ENCODE peak calls at places on chromosomes 4 and X, in four cellular contexts. One of them, this sample, is unnamed.

GRCh38 chr4:25474690-25475089 is 97.6 kb downstream of the ANAPC4 start:
- DNase-seq in stimulated activated CD4-positive, alpha-beta T cell treated with anti-CD3 and anti-CD28 coated beads, Interleukin-15, amount 100 ng/mL, for 1 hour: no peak
- DNase-seq in HCEC 1CT: no peak
- DNase-seq in posterior vena cava: no peak
- DNase-seq in this sample: no peak

GRCh38 chr4:6463311-6464289 is 8.8 kb downstream of the PPP2R2C start:
- DNase-seq in HCEC 1CT: no peak
- DNase-seq in posterior vena cava: peak
- DNase-seq in stimulated activated CD4-positive, alpha-beta T cell treated with anti-CD3 and anti-CD28 coated beads, Interleukin-15, amount 100 ng/mL, for 1 hour: no peak
- DNase-seq in this sample: no peak

GRCh38 chrX:96435636-96436035 is 249.0 kb upstream of the DIAPH2 start:
- DNase-seq in HCEC 1CT: peak
- DNase-seq in stimulated activated CD4-positive, alpha-beta T cell treated with anti-CD3 and anti-CD28 coated beads, Interleukin-15, amount 100 ng/mL, for 1 hour: no peak
- DNase-seq in posterior vena cava: no peak
- DNase-seq in this sample: no peak

GRCh38 chr4:123546661-123547060 is 150.1 kb downstream of the SPRY1 start:
- DNase-seq in stimulated activated CD4-positive, alpha-beta T cell treated with anti-CD3 and anti-CD28 coated beads, Interleukin-15, amount 100 ng/mL, for 1 hour: no peak
- DNase-seq in posterior vena cava: no peak
- DNase-seq in HCEC 1CT: no peak
- DNase-seq in this sample: no peak

GRCh38 chrX:123184858-123185251 is 777 bp downstream of the GRIA3 start:
- DNase-seq in HCEC 1CT: no peak
- DNase-seq in posterior vena cava: peak
- DNase-seq in stimulated activated CD4-positive, alpha-beta T cell treated with anti-CD3 and anti-CD28 coated beads, Interleukin-15, amount 100 ng/mL, for 1 hour: no peak
- DNase-seq in this sample: no peak

GRCh38 chrX:2664497-2664896 is 26.6 kb upstream of the CD99 start:
- DNase-seq in HCEC 1CT: peak
- DNase-seq in posterior vena cava: peak
- DNase-seq in stimulated activated CD4-positive, alpha-beta T cell treated with anti-CD3 and anti-CD28 coated beads, Interleukin-15, amount 100 ng/mL, for 1 hour: no peak
- DNase-seq in this sample: no peak

GRCh38 chr4:177494791-177495190 is 52.6 kb upstream of the AGA start:
- DNase-seq in HCEC 1CT: no peak
- DNase-seq in stimulated activated CD4-positive, alpha-beta T cell treated with anti-CD3 and anti-CD28 coated beads, Interleukin-15, amount 100 ng/mL, for 1 hour: no peak
- DNase-seq in posterior vena cava: no peak
- DNase-seq in this sample: no peak

GRCh38 chr4:33543941-33544450 is 2700.3 kb downstream of the ARAP2 start:
- DNase-seq in posterior vena cava: no peak
- DNase-seq in stimulated activated CD4-positive, alpha-beta T cell treated with anti-CD3 and anti-CD28 coated beads, Interleukin-15, amount 100 ng/mL, for 1 hour: no peak
- DNase-seq in HCEC 1CT: no peak
- DNase-seq in this sample: no peak

GRCh38 chr4:147309434-147309833 is 171.5 kb upstream of the EDNRA start:
- DNase-seq in HCEC 1CT: no peak
- DNase-seq in stimulated activated CD4-positive, alpha-beta T cell treated with anti-CD3 and anti-CD28 coated beads, Interleukin-15, amount 100 ng/mL, for 1 hour: no peak
- DNase-seq in posterior vena cava: no peak
- DNase-seq in this sample: no peak

GRCh38 chrX:147228153-147228552 is 413.6 kb upstream of the CXorf51A start:
- DNase-seq in stimulated activated CD4-positive, alpha-beta T cell treated with anti-CD3 and anti-CD28 coated beads, Interleukin-15, amount 100 ng/mL, for 1 hour: no peak
- DNase-seq in posterior vena cava: no peak
- DNase-seq in HCEC 1CT: no peak
- DNase-seq in this sample: no peak

GRCh38 chr4:44425614-44426208 is 22.9 kb downstream of the KCTD8 start:
- DNase-seq in posterior vena cava: no peak
- DNase-seq in HCEC 1CT: no peak
- DNase-seq in stimulated activated CD4-positive, alpha-beta T cell treated with anti-CD3 and anti-CD28 coated beads, Interleukin-15, amount 100 ng/mL, for 1 hour: no peak
- DNase-seq in this sample: peak

GRCh38 chr4:67922697-67923096 is 38.9 kb upstream of the TMPRSS11D start:
- DNase-seq in stimulated activated CD4-positive, alpha-beta T cell treated with anti-CD3 and anti-CD28 coated beads, Interleukin-15, amount 100 ng/mL, for 1 hour: no peak
- DNase-seq in posterior vena cava: no peak
- DNase-seq in HCEC 1CT: peak
- DNase-seq in this sample: no peak

GRCh38 chr4:185242749-185243533 is 33.5 kb downstream of the SNX25 start:
- DNase-seq in stimulated activated CD4-positive, alpha-beta T cell treated with anti-CD3 and anti-CD28 coated beads, Interleukin-15, amount 100 ng/mL, for 1 hour: no peak
- DNase-seq in posterior vena cava: no peak
- DNase-seq in HCEC 1CT: no peak
- DNase-seq in this sample: no peak

GRCh38 chr4:145739840-145740239 is 59.9 kb downstream of the C4orf51 start:
- DNase-seq in HCEC 1CT: no peak
- DNase-seq in posterior vena cava: no peak
- DNase-seq in stimulated activated CD4-positive, alpha-beta T cell treated with anti-CD3 and anti-CD28 coated beads, Interleukin-15, amount 100 ng/mL, for 1 hour: no peak
- DNase-seq in this sample: no peak

GRCh38 chr4:25814323-25814722 is 48.5 kb downstream of the SEL1L3 start:
- DNase-seq in HCEC 1CT: no peak
- DNase-seq in stimulated activated CD4-positive, alpha-beta T cell treated with anti-CD3 and anti-CD28 coated beads, Interleukin-15, amount 100 ng/mL, for 1 hour: no peak
- DNase-seq in posterior vena cava: peak
- DNase-seq in this sample: no peak

GRCh38 chr4:48698029-48698901 is 81.8 kb downstream of the FRYL start:
- DNase-seq in posterior vena cava: no peak
- DNase-seq in HCEC 1CT: peak
- DNase-seq in stimulated activated CD4-positive, alpha-beta T cell treated with anti-CD3 and anti-CD28 coated beads, Interleukin-15, amount 100 ng/mL, for 1 hour: no peak
- DNase-seq in this sample: no peak

GRCh38 chr4:25368315-25368714 is 8.7 kb upstream of the ANAPC4 start:
- DNase-seq in stimulated activated CD4-positive, alpha-beta T cell treated with anti-CD3 and anti-CD28 coated beads, Interleukin-15, amount 100 ng/mL, for 1 hour: no peak
- DNase-seq in posterior vena cava: no peak
- DNase-seq in HCEC 1CT: no peak
- DNase-seq in this sample: no peak

GRCh38 chr4:33073811-33074210 is 2353.6 kb downstream of the PCDH7 start:
- DNase-seq in stimulated activated CD4-positive, alpha-beta T cell treated with anti-CD3 and anti-CD28 coated beads, Interleukin-15, amount 100 ng/mL, for 1 hour: no peak
- DNase-seq in posterior vena cava: no peak
- DNase-seq in HCEC 1CT: no peak
- DNase-seq in this sample: no peak

GRCh38 chr4:41257257-41257900 is 651 bp downstream of the UCHL1 start:
- DNase-seq in posterior vena cava: peak
- DNase-seq in HCEC 1CT: no peak
- DNase-seq in stimulated activated CD4-positive, alpha-beta T cell treated with anti-CD3 and anti-CD28 coated beads, Interleukin-15, amount 100 ng/mL, for 1 hour: peak
- DNase-seq in this sample: peak

GRCh38 chr4:118680808-118681207 is 4.4 kb upstream of the METTL14 start:
- DNase-seq in HCEC 1CT: no peak
- DNase-seq in posterior vena cava: no peak
- DNase-seq in stimulated activated CD4-positive, alpha-beta T cell treated with anti-CD3 and anti-CD28 coated beads, Interleukin-15, amount 100 ng/mL, for 1 hour: no peak
- DNase-seq in this sample: peak

GRCh38 chr4:139672215-139672614 is 6.6 kb downstream of the MGST2 start:
- DNase-seq in stimulated activated CD4-positive, alpha-beta T cell treated with anti-CD3 and anti-CD28 coated beads, Interleukin-15, amount 100 ng/mL, for 1 hour: no peak
- DNase-seq in HCEC 1CT: no peak
- DNase-seq in posterior vena cava: no peak
- DNase-seq in this sample: no peak

GRCh38 chr4:34182346-34182745 is 2062.0 kb downstream of the ARAP2 start:
- DNase-seq in HCEC 1CT: peak
- DNase-seq in posterior vena cava: no peak
- DNase-seq in stimulated activated CD4-positive, alpha-beta T cell treated with anti-CD3 and anti-CD28 coated beads, Interleukin-15, amount 100 ng/mL, for 1 hour: no peak
- DNase-seq in this sample: no peak

GRCh38 chr4:4425119-4425690 is 38.3 kb downstream of the NSG1 start:
- DNase-seq in stimulated activated CD4-positive, alpha-beta T cell treated with anti-CD3 and anti-CD28 coated beads, Interleukin-15, amount 100 ng/mL, for 1 hour: no peak
- DNase-seq in posterior vena cava: peak
- DNase-seq in HCEC 1CT: no peak
- DNase-seq in this sample: no peak

GRCh38 chr4:109914356-109914755 is 1.7 kb downstream of the EGF start:
- DNase-seq in stimulated activated CD4-positive, alpha-beta T cell treated with anti-CD3 and anti-CD28 coated beads, Interleukin-15, amount 100 ng/mL, for 1 hour: no peak
- DNase-seq in HCEC 1CT: no peak
- DNase-seq in posterior vena cava: no peak
- DNase-seq in this sample: no peak

GRCh38 chr4:7903686-7904085 is 36.0 kb downstream of the AFAP1 start:
- DNase-seq in HCEC 1CT: no peak
- DNase-seq in posterior vena cava: no peak
- DNase-seq in stimulated activated CD4-positive, alpha-beta T cell treated with anti-CD3 and anti-CD28 coated beads, Interleukin-15, amount 100 ng/mL, for 1 hour: no peak
- DNase-seq in this sample: no peak

GRCh38 chr4:180767330-180767729 is 1475.9 kb upstream of the TENM3 start:
- DNase-seq in HCEC 1CT: no peak
- DNase-seq in posterior vena cava: no peak
- DNase-seq in stimulated activated CD4-positive, alpha-beta T cell treated with anti-CD3 and anti-CD28 coated beads, Interleukin-15, amount 100 ng/mL, for 1 hour: no peak
- DNase-seq in this sample: no peak

GRCh38 chr4:98838977-98839618 is 89.8 kb downstream of the EIF4E start:
- DNase-seq in posterior vena cava: no peak
- DNase-seq in HCEC 1CT: no peak
- DNase-seq in stimulated activated CD4-positive, alpha-beta T cell treated with anti-CD3 and anti-CD28 coated beads, Interleukin-15, amount 100 ng/mL, for 1 hour: no peak
- DNase-seq in this sample: peak

GRCh38 chrX:70132244-70132643 is 1.0 kb upstream of the IGBP1 start:
- DNase-seq in HCEC 1CT: peak
- DNase-seq in stimulated activated CD4-positive, alpha-beta T cell treated with anti-CD3 and anti-CD28 coated beads, Interleukin-15, amount 100 ng/mL, for 1 hour: no peak
- DNase-seq in posterior vena cava: no peak
- DNase-seq in this sample: peak

GRCh38 chrX:150558424-150558823 is 10.0 kb upstream of the MTM1 start:
- DNase-seq in HCEC 1CT: no peak
- DNase-seq in posterior vena cava: no peak
- DNase-seq in stimulated activated CD4-positive, alpha-beta T cell treated with anti-CD3 and anti-CD28 coated beads, Interleukin-15, amount 100 ng/mL, for 1 hour: no peak
- DNase-seq in this sample: no peak

GRCh38 chr4:2469192-2469984 is 482 bp downstream of the RNF4 start:
- DNase-seq in posterior vena cava: peak
- DNase-seq in stimulated activated CD4-positive, alpha-beta T cell treated with anti-CD3 and anti-CD28 coated beads, Interleukin-15, amount 100 ng/mL, for 1 hour: peak
- DNase-seq in HCEC 1CT: peak
- DNase-seq in this sample: peak

GRCh38 chr4:142128529-142128928 is 492.1 kb downstream of the IL15 start:
- DNase-seq in HCEC 1CT: no peak
- DNase-seq in posterior vena cava: no peak
- DNase-seq in stimulated activated CD4-positive, alpha-beta T cell treated with anti-CD3 and anti-CD28 coated beads, Interleukin-15, amount 100 ng/mL, for 1 hour: no peak
- DNase-seq in this sample: no peak

GRCh38 chr4:1307951-1308735 is 18.5 kb downstream of the MAEA start:
- DNase-seq in posterior vena cava: no peak
- DNase-seq in stimulated activated CD4-positive, alpha-beta T cell treated with anti-CD3 and anti-CD28 coated beads, Interleukin-15, amount 100 ng/mL, for 1 hour: no peak
- DNase-seq in HCEC 1CT: no peak
- DNase-seq in this sample: no peak